ENCODE peak calls at places on chromosomes 4 and X, in six cellular contexts. Z is endothelial cell of umbilical vein; X is tibial nerve; T is naive thymus-derived CD4-positive, alpha-beta T cell; B is aorta; K is MM.1S. S is an unnamed sample. For H3K4me1 and H3K9me3, the result is how much of the 10 kb centered on the place peaks cover.

GRCh38 chrX:24718771-24719170 is 25.1 kb downstream of the POLA1 start:
- DNase-seq in T (no peak), B (no peak), Z (no peak), K (no peak), X (no peak), S (no peak)

GRCh38 chrX:11499076-11500044 is 166.4 kb downstream of the ARHGAP6 start:
- DNase-seq in T (no peak), Z (peak), B (no peak), K (no peak), X (no peak), S (no peak)

GRCh38 chr4:125505637-125506036 is 190.9 kb downstream of the FAT4 start:
- DNase-seq in B (no peak), T (no peak), X (no peak), K (no peak), Z (no peak), S (no peak)

GRCh38 chr4:130600706-130601105 is 1504.8 kb downstream of the C4orf33 start:
- DNase-seq in T (no peak), B (no peak), X (no peak), K (no peak), Z (no peak), S (no peak)

GRCh38 chr4:19521151-19521550 is 730.6 kb upstream of the SLIT2 start:
- DNase-seq in B (no peak), Z (no peak), K (no peak), T (no peak), X (no peak), S (no peak)

GRCh38 chr4:123072060-123072459 is 149.7 kb upstream of the NUDT6 start:
- DNase-seq in K (no peak), X (no peak), B (no peak), Z (no peak), T (no peak), S (no peak)

GRCh38 chrX:136742721-136743379 is 37.9 kb downstream of the ARHGEF6 start:
- DNase-seq in T (no peak), K (no peak), X (no peak), B (no peak), Z (no peak), S (no peak)

GRCh38 chrX:34918856-34919255 is 23.7 kb upstream of the FAM47B start:
- DNase-seq in Z (peak), T (no peak), B (no peak), K (no peak), X (no peak), S (no peak)

GRCh38 chr4:2832309-2832980 is 11.2 kb upstream of the ADD1 start:
- DNase-seq in T (no peak), K (no peak), Z (no peak), B (no peak), X (no peak), S (peak)

GRCh38 chr4:180655886-180656285 is 1587.3 kb upstream of the TENM3 start:
- DNase-seq in Z (no peak), B (no peak), T (no peak), K (no peak), X (no peak), S (no peak)

GRCh38 chr4:124253080-124253479 is 459.5 kb downstream of the ANKRD50 start:
- DNase-seq in Z (no peak), K (no peak), B (no peak), X (no peak), T (no peak), S (no peak)

GRCh38 chr4:156756118-156756517 is 215.5 kb downstream of the PDGFC start:
- DNase-seq in X (no peak), K (no peak), T (no peak), Z (no peak), B (no peak), S (no peak)

GRCh38 chrX:13000311-13000811 is 25.5 kb downstream of the TMSB4X start:
- DNase-seq in B (no peak), X (no peak), T (peak), K (peak), Z (no peak), S (peak)

GRCh38 chr4:19213388-19213787 is 1038.3 kb upstream of the SLIT2 start:
- DNase-seq in Z (peak), K (no peak), T (no peak), B (no peak), X (no peak), S (no peak)

GRCh38 chr4:140648716-140649115 is 80.0 kb upstream of the UCP1 start:
- DNase-seq in K (no peak), T (no peak), B (no peak), X (no peak), Z (no peak), S (no peak)

GRCh38 chr4:83855044-83855443 is 319.1 kb downstream of the GPAT3 start:
- DNase-seq in Z (no peak), T (no peak), X (no peak), K (no peak), B (no peak), S (no peak)

GRCh38 chr4:4590496-4590895 is 48.6 kb upstream of the STX18 start:
- DNase-seq in Z (peak), X (no peak), B (no peak), T (no peak), K (no peak), S (no peak)

GRCh38 chrX:133085785-133086184 is 11.1 kb downstream of the USP26 start:
- DNase-seq in K (no peak), B (no peak), X (no peak), Z (no peak), T (no peak), S (no peak)

GRCh38 chrX:40175416-40176255 is 77.9 kb upstream of the BCOR start:
- DNase-seq in K (peak), Z (peak), X (peak), T (peak), B (peak), S (peak)

GRCh38 chrX:71099736-71100135 is 4.1 kb downstream of the FOXO4 start:
- DNase-seq in Z (no peak), K (no peak), T (no peak), B (no peak), X (no peak), S (no peak)

GRCh38 chrX:750263-750662 is 119.7 kb downstream of the SHOX start:
- DNase-seq in T (no peak), Z (no peak), B (no peak), K (no peak), X (no peak), S (no peak)

GRCh38 chr4:145808848-145809512 is 129.0 kb downstream of the C4orf51 start:
- DNase-seq in B (no peak), Z (no peak), X (no peak), K (no peak), T (no peak), S (no peak)

GRCh38 chrX:12950851-12951589 is 23.9 kb upstream of the TMSB4X start:
- DNase-seq in T (peak), Z (no peak), X (no peak), B (no peak), K (no peak), S (peak)

GRCh38 chr4:176988226-176988625 is 195.5 kb upstream of the VEGFC start:
- DNase-seq in Z (peak), T (no peak), B (no peak), K (no peak), X (no peak), S (no peak)

GRCh38 chrX:24647257-24648058 is at the start of gene PCYT1B:
- DNase-seq in X (peak), K (peak), T (peak), B (peak), Z (peak), S (no peak)

GRCh38 chr4:95120456-95120855 is 362.7 kb downstream of the BMPR1B start:
- DNase-seq in T (no peak), Z (no peak), K (no peak), B (no peak), X (no peak), S (no peak)

GRCh38 chr4:10730019-10730418 is 45.5 kb upstream of the CLNK start:
- DNase-seq in T (no peak), K (no peak), B (no peak), Z (no peak), X (no peak), S (no peak)

GRCh38 chr4:54277691-54278090 is 48.6 kb downstream of the PDGFRA start:
- DNase-seq in X (no peak), K (no peak), B (no peak), T (no peak), Z (peak), S (no peak)

GRCh38 chr4:184420402-184420801 is 53.9 kb downstream of the IRF2 start:
- DNase-seq in X (no peak), B (no peak), T (no peak), Z (no peak), K (peak), S (no peak)

GRCh38 chr4:77193046-77193445 is 36.0 kb downstream of the CCNG2 start:
- DNase-seq in Z (no peak), K (no peak), X (no peak), B (no peak), T (no peak), S (no peak)

GRCh38 chrX:38864165-38864564 is 62.9 kb downstream of the MID1IP1 start:
- DNase-seq in Z (no peak), X (no peak), B (no peak), T (no peak), K (no peak), S (no peak)

GRCh38 chr4:119209077-119209476 is 3.4 kb upstream of the USP53 start:
- DNase-seq in T (no peak), X (no peak), K (no peak), Z (peak), B (no peak), S (no peak)
- H3K4me1 ChIP-seq in T (under half), X (under half), K (under half), Z (half or more), B (under half), S (under half)

GRCh38 chrX:55118574-55118973 is 29.8 kb downstream of the PAGE2 start:
- DNase-seq in B (no peak), T (no peak), Z (peak), K (no peak), X (no peak), S (no peak)

GRCh38 chrX:55119712-55120111 is 30.9 kb downstream of the PAGE2 start:
- DNase-seq in Z (no peak), B (no peak), T (no peak), K (no peak), X (no peak), S (no peak)

GRCh38 chrX:55119271-55119670 is 30.5 kb downstream of the PAGE2 start:
- DNase-seq in X (no peak), Z (peak), T (no peak), B (no peak), K (no peak), S (no peak)

DNA sequence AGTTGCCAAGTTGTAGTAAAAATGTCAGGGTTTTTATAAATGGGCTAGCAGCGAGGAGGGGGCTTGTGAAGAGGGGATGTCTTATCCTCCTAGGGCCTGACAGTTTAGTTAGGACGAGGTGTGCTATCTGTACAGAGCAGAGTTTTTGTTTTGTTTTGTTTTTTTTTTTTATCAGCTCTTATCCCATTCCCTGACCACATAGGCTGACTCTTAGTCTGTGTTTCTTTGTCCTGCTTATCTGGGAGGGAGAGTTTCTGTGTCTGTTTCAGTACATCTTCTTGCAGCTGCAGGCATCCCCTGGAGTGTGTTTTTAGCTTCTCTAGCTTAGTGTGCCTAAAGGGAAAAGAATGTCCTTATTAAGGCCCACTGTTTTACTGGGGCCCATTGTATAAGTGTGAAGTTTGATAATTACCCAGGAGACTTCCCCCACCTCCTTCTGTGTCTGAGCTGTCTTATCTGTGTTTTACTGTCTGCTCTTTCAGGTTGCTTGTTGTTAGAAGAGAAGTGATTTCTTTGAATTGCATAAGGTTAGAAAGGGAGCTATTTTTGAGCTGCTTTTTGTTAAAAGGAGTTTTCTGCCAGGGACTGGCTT is 32.0 kb downstream of the PAGE2 start:
- DNase-seq in K (no peak), B (no peak), X (no peak), Z (peak), T (no peak), S (no peak)
- H3K9me3 ChIP-seq in K (under half), B (under half), X (under half), Z (under half), T (under half), S (under half)

DNA sequence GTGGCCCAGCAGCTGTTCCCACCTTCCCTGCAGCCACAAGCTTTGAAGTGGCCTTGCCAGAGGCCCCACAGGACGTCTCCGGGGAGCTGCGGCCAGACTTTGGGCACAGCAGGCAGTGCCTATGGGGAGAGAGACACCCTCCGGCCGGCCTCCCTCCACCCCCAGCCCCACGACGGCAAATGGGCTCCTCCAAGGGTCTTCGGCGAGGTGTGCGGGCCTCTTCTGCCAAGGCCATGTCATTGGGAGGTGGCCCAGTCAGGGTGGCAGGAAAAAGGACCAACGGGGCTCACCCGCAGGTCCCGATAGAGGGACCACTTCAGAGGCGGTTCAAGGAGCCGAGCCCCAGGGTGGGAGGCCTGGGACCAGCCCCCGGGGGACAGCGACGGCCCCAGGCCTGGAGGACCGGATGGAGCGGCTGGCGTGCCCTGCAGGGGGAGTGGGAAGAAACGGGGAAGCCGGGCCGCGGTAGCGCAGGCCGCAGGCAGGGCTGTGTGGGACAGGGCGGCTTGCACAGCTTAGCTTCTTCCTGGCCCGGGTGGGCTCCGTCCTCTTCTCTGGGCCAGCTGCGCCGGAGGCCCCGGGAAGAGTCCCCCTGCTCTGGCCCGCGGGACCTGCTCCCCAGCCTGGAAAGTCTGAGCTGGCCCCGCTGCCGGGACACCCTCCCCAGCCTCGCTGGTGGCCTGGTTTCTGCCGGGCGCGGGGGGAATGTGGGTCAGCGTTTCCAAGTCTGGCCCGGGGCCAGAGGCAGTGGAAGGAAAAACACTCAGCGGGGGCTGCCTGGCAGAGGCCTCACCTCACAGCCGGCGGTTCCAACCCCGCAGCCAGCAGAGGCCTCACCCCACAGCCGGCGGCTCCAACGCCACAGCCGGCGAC is 21.9 kb upstream of the SPON2 start:
- DNase-seq in Z (peak), X (no peak), T (no peak), K (no peak), B (peak), S (no peak)
- H3K27ac ChIP-seq in Z (no peak), X (no peak), T (no peak), K (no peak), B (peak), S (no peak)

DNA sequence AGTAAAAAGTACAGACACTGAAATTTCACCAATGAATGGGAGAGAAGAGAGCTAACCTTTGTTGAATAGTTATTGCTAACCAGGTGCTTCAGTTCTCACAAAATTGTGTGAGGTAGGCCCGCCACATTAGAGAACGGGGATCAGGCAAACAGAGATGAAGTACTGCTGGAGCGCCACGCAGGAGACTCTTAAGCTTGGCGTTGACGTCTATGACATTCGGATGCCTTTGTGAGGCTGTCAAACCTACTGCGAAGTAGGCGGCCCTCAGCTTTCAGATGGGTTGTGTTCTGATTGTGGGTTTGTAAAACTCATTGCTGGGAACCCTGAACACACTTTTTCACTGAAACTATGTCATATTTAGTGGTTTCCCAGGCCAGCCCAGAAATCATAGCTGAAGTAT is 173.6 kb downstream of the CBR4 start:
- DNase-seq in B (no peak), X (no peak), K (no peak), T (no peak), Z (no peak), S (no peak)
- H3K4me1 ChIP-seq in B (under half), X (under half), K (under half), T (under half), Z (under half), S (under half)

GRCh38 chr4:188025476-188025875 is 29.9 kb downstream of the ZFP42 start:
- DNase-seq in B (no peak), Z (no peak), X (no peak), K (no peak), T (no peak), S (no peak)

GRCh38 chr4:188021548-188022249 is 26.1 kb downstream of the ZFP42 start:
- DNase-seq in X (no peak), B (no peak), K (no peak), T (no peak), Z (no peak), S (no peak)

GRCh38 chr4:188018262-188018661 is 22.7 kb downstream of the ZFP42 start:
- DNase-seq in K (no peak), X (no peak), T (no peak), Z (no peak), B (no peak), S (no peak)

GRCh38 chr4:188029114-188029513 is 33.5 kb downstream of the ZFP42 start:
- DNase-seq in X (no peak), Z (no peak), K (no peak), B (no peak), T (no peak), S (no peak)

DNA sequence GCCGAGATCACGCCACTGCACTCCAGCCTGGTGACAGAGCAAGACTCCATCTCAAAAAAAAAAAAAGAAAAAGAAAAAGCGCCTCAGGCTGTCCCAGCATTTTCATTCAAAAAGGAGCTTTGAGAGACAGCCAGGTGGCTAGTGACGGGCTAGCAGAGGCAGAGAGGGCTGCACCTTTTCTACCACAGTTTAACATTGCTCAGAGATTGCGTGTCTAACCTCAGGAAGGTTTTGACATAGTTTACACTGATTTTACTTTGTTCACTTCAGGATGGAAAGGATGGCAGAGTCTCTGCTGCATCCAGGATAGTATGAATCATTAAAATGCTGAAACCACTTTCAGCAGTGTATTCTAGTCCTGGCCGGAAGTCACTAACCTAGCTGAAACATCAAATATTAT is 28.1 kb downstream of the ZFP42 start:
- DNase-seq in Z (no peak), T (no peak), X (no peak), B (no peak), K (no peak), S (no peak)
- H3K9me3 ChIP-seq in Z (under half), T (under half), X (under half), B (under half), K (under half), S (under half)

GRCh38 chr4:64195582-64195981 is 213.7 kb downstream of the TECRL start:
- DNase-seq in B (no peak), Z (no peak), K (no peak), T (no peak), X (no peak), S (no peak)

GRCh38 chr4:64205376-64205775 is 203.9 kb downstream of the TECRL start:
- DNase-seq in K (peak), Z (no peak), T (no peak), X (no peak), B (no peak), S (no peak)

GRCh38 chr4:64200001-64200555 is 209.2 kb downstream of the TECRL start:
- DNase-seq in Z (no peak), T (no peak), K (no peak), X (no peak), B (no peak), S (no peak)
- H3K27ac ChIP-seq in Z (no peak), T (no peak), K (no peak), X (no peak), B (no peak), S (no peak)

GRCh38 chrX:20212486-20213089 is 54.1 kb downstream of the RPS6KA3 start:
- DNase-seq in Z (no peak), X (no peak), T (no peak), K (no peak), B (no peak), S (no peak)
- H3K4me1 ChIP-seq in Z (under half), X (under half), T (under half), K (under half), B (under half), S (under half)

GRCh38 chr4:59195867-59196266 is 2004.3 kb upstream of the ADGRL3 start:
- DNase-seq in X (no peak), Z (no peak), B (no peak), T (no peak), K (no peak), S (no peak)
- H3K9me3 ChIP-seq in X (under half), Z (under half), B (under half), T (under half), K (under half), S (under half)

S was measured in OCI-LY7.